ENCODE peak calls at places on chromosomes 3 and 15, in seven cellular contexts. W is GM12892, S is IMR-90, Q is HCT116, C is sigmoid colon, J is ovary, K is heart left ventricle. P is an unnamed sample.
A peak's percentile ranks its signal among the peaks of the same experiment; 100 is the strongest.

GRCh38 chr3:15292765-15293522 is 39.4 kb downstream of the SH3BP5 start:
- DNase-seq in W (no peak), S (peak; percentile 44), Q (no peak), C (peak; percentile 85), J (peak; percentile 72), K (no peak), P (no peak)

GRCh38 chr3:2861920-2862319 is 248.3 kb downstream of the IL5RA start:
- DNase-seq in W (no peak), S (no peak), Q (no peak), C (no peak), J (no peak), K (no peak), P (no peak)

GRCh38 chr3:9087831-9088413 is 124.7 kb upstream of the RAD18 start:
- DNase-seq in W (no peak), S (no peak), Q (no peak), C (no peak), J (no peak), K (no peak), P (no peak)

GRCh38 chr3:30112904-30113484 is 493.4 kb upstream of the TGFBR2 start:
- DNase-seq in W (no peak), S (peak; percentile 59), Q (peak; percentile 23), C (no peak), J (no peak), K (no peak), P (no peak)

GRCh38 chr15:37372064-37372463 is 271.7 kb upstream of the MEIS2 start:
- DNase-seq in W (no peak), S (no peak), Q (no peak), C (no peak), J (no peak), K (no peak), P (no peak)

GRCh38 chr15:81419304-81419943 is 45.4 kb upstream of the TMC3 start:
- DNase-seq in W (no peak), S (peak; percentile 79), Q (no peak), C (no peak), J (no peak), K (no peak), P (no peak)

GRCh38 chr3:12891985-12892839 is 50.8 kb upstream of the RPL32 start:
- DNase-seq in W (no peak), S (peak; percentile 66), Q (peak; percentile 39), C (no peak), J (peak; percentile 61), K (peak; percentile 27), P (peak; percentile 61)

GRCh38 chr3:159861369-159861987 is 127.2 kb upstream of the IL12A start:
- DNase-seq in W (no peak), S (no peak), Q (no peak), C (no peak), J (no peak), K (no peak), P (no peak)

GRCh38 chr3:32283304-32283703 is 44.8 kb downstream of the CMTM8 start:
- DNase-seq in W (no peak), S (no peak), Q (no peak), C (no peak), J (no peak), K (peak; percentile 78), P (no peak)

GRCh38 chr3:5213574-5213966 is 26.1 kb downstream of the EDEM1 start:
- DNase-seq in W (no peak), S (no peak), Q (no peak), C (no peak), J (no peak), K (no peak), P (no peak)

GRCh38 chr15:82105458-82106205 is 59.8 kb upstream of the MEX3B start:
- DNase-seq in W (no peak), S (peak; percentile 78), Q (no peak), C (peak; percentile 43), J (no peak), K (no peak), P (no peak)

GRCh38 chr15:81516461-81516860 is 142.4 kb upstream of the TMC3 start:
- DNase-seq in W (no peak), S (peak; percentile 77), Q (no peak), C (no peak), J (no peak), K (no peak), P (no peak)

GRCh38 chr3:141147657-141148056 is 84.0 kb upstream of the PXYLP1 start:
- DNase-seq in W (no peak), S (no peak), Q (no peak), C (no peak), J (no peak), K (no peak), P (no peak)

GRCh38 chr3:72307438-72308105 is 522.6 kb upstream of the PROK2 start:
- DNase-seq in W (no peak), S (no peak), Q (no peak), C (no peak), J (no peak), K (no peak), P (no peak)

GRCh38 chr3:113890256-113890900 is 51.8 kb downstream of the GRAMD1C start:
- DNase-seq in W (no peak), S (no peak), Q (no peak), C (no peak), J (no peak), K (no peak), P (no peak)

DNA sequence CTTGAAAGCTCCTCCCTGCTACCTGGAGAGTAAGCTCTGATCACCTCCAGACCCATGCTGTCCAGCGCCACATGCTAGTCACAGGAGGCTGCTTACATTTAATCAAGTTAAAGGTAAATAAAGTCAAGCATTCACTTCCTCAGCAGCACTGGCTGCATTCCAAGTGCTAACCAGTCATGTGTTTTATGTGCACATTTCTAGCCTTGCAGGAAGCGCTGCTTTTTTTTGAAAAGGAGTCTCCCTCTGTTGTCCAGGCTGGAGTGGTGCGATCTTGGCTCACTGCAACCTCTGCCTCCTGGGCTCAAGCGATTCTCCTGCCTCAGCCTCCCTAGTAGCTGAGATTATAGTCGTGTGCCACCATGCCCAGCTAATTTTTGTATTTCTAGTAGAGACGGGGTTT is 279.2 kb downstream of the GABRG3 start:
- DNase-seq in W (no peak), S (no peak), Q (no peak), C (no peak), J (no peak), K (no peak), P (no peak)
- TF ChIP-seq POLR2A in W (no peak), S (no peak), Q (no peak), C (no peak), J (no peak), K (no peak), P (no peak)

DNA sequence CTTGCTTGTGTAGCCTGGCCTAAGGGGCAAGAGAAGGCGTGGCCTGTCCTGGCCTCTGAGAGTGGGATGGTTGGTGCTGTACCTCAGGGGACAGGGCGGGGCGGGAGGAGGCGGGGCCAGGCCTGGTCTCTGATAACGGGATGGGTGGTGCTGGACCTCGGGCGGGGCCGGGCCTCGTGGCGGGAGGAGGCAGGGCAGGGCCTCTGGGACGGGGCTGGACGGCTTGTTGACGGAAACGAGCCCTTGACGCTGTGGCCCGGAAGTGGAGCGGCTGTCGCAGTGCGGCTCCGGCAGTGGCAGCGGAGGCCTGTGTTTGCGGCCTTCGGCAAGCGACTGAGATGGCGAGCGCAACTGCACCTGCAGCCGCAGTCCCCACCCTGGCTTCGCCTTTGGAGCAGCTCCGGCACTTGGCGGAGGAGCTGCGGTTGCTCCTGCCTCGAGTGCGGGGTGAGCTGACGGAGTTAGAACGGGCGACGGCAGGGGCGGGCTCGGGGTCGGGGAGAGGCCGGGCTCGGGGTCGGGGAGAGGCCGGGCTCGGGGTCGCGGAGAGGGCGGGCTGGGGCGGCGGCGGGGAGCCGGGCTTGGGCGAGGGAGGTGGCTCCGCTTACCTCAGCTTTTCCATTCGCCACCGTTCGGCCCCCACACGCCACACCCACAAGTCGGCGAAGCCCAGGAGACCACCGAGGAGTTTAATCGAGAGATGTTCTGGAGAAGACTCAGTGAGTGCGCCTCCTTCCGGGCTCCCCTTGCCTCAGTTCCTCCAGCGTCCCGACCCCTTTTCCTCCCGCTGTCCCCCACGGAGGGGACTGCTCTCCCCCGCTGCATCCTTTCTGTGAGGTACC is at the start of gene CCNDBP1:
- DNase-seq in W (peak; percentile 93), S (peak; percentile 61), Q (peak; percentile 84), C (peak; percentile 94), J (peak; percentile 84), K (peak; percentile 98), P (peak; percentile 96)
- TF ChIP-seq POLR2A in W (peak; percentile 95), S (no peak), Q (peak; percentile 53), C (peak; percentile 55), J (peak; percentile 22), K (no peak), P (peak; percentile 81)

DNA sequence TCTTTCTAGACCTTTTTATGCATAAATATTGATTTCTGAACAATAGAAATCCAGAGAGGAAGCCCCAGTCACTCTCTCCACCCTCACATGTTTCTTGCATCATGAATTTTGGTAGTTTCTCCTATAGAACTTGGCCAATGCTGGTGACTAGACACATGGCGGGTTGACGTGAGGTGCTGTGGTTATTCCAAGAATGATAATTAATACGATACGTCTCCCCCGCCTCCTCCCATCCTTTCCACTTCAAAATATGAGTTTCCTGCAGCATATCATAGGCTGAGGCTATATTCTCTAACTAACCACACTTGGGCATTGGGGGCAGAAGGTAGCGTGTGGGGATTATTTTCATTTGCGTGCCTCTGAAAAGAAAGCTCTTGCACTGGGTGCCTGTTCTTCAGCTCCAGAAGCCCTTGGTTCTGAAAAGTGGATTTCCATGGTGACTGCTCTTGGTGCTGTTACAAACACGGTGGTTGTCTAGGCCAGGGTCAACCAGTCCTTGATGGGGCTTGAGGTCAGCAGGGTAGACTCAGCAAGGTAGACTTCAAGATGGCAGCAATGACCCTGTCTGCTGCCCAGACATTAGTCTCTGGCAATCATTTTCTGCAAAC is 5.3 kb downstream of the TNFSF10 start:
- DNase-seq in W (no peak), S (no peak), Q (no peak), C (no peak), J (no peak), K (no peak), P (no peak)
- TF ChIP-seq POLR2A in W (no peak), S (no peak), Q (no peak), C (no peak), J (no peak), K (no peak), P (no peak)

GRCh38 chr3:45547764-45548683 is 46.5 kb upstream of the LIMD1 start:
- DNase-seq in W (no peak), S (no peak), Q (no peak), C (peak; percentile 80), J (no peak), K (peak; percentile 70), P (no peak)
- TF ChIP-seq POLR2A in W (no peak), S (no peak), Q (no peak), C (no peak), J (no peak), K (no peak), P (no peak)

P was measured in H54.